ENCODE peak calls at places on chromosomes 6 and 20, in four cellular contexts. U, H, M and K are unnamed samples.

GRCh38 chr20:61385316-61385715 is 133.3 kb downstream of the CDH4 start:
- DNase-seq in H (no peak), M (no peak), U (no peak), K (no peak)

GRCh38 chr6:149909701-149910470 is 12.0 kb upstream of the RAET1E start:
- DNase-seq in M (no peak), U (no peak), H (no peak), K (no peak)

GRCh38 chr6:90729057-90729456 is 142.2 kb upstream of the MAP3K7 start:
- DNase-seq in U (no peak), M (no peak), H (no peak), K (no peak)

GRCh38 chr20:58854638-58855471 is 2.3 kb downstream of the GNAS start:
- DNase-seq in U (no peak), M (no peak), H (no peak), K (peak)

GRCh38 chr6:107717781-107718180 is 106.3 kb downstream of the SCML4 start:
- DNase-seq in U (no peak), M (no peak), H (no peak), K (no peak)

GRCh38 chr6:100472674-100473073 is 8.0 kb upstream of the SIM1 start:
- DNase-seq in U (no peak), M (no peak), H (no peak), K (no peak)

GRCh38 chr6:235763-236360 is 56.4 kb upstream of the DUSP22 start:
- DNase-seq in H (no peak), U (no peak), M (peak), K (no peak)

GRCh38 chr20:9203081-9203447 is 134.2 kb downstream of the PLCB4 start:
- DNase-seq in H (no peak), U (no peak), M (no peak), K (no peak)

GRCh38 chr20:2300420-2300819 is 4.6 kb downstream of the TGM3 start:
- DNase-seq in M (no peak), H (no peak), U (peak), K (no peak)

GRCh38 chr6:168192195-168192900 is 113.3 kb upstream of the FRMD1 start:
- DNase-seq in M (no peak), H (no peak), U (no peak), K (no peak)

GRCh38 chr6:14817068-14817467 is 428.8 kb upstream of the JARID2 start:
- DNase-seq in H (no peak), M (no peak), U (no peak), K (no peak)

GRCh38 chr20:9262653-9263194 is 193.8 kb downstream of the PLCB4 start:
- DNase-seq in H (no peak), U (no peak), M (no peak), K (no peak)

GRCh38 chr6:136201735-136202134 is 48.4 kb downstream of the MTFR2 start:
- DNase-seq in H (no peak), U (no peak), M (no peak), K (no peak)

GRCh38 chr6:170102038-170102437 is 188.8 kb downstream of the DLL1 start:
- DNase-seq in H (no peak), U (no peak), M (no peak), K (no peak)

GRCh38 chr6:78995346-78995745 is 82.7 kb downstream of the PHIP start:
- DNase-seq in U (no peak), M (no peak), H (no peak), K (no peak)

GRCh38 chr20:8790442-8791074 is 278.3 kb upstream of the PLCB4 start:
- DNase-seq in M (peak), H (peak), U (peak), K (peak)

GRCh38 chr6:15065603-15066002 is 180.3 kb upstream of the JARID2 start:
- DNase-seq in H (no peak), M (no peak), U (no peak), K (no peak)

GRCh38 chr6:106581468-106581867 is 47.8 kb downstream of the RTN4IP1 start:
- DNase-seq in H (no peak), U (no peak), M (no peak), K (no peak)

GRCh38 chr6:139149383-139149782 is 14.5 kb downstream of the HECA start:
- DNase-seq in M (no peak), U (no peak), H (no peak), K (no peak)

GRCh38 chr6:146032387-146032786 is 3.5 kb downstream of the GRM1 start:
- DNase-seq in U (no peak), H (no peak), M (no peak), K (no peak)

GRCh38 chr6:18216411-18216810 is 47.9 kb downstream of the DEK start:
- DNase-seq in H (no peak), M (no peak), U (no peak), K (no peak)

GRCh38 chr6:35590622-35591066 is 77.9 kb upstream of the TULP1 start:
- DNase-seq in M (no peak), U (no peak), H (no peak), K (no peak)

GRCh38 chr6:45923831-45924391 is 91.7 kb downstream of the CLIC5 start:
- DNase-seq in M (no peak), U (no peak), H (no peak), K (no peak)

GRCh38 chr20:39358052-39358451 is 395.9 kb downstream of the DHX35 start:
- DNase-seq in H (no peak), U (no peak), M (no peak), K (no peak)

GRCh38 chr6:4518506-4518905 is 257.7 kb upstream of the CDYL start:
- DNase-seq in H (no peak), M (no peak), U (no peak), K (no peak)

GRCh38 chr20:37947943-37948342 is 45.0 kb downstream of the VSTM2L start:
- DNase-seq in U (no peak), H (no peak), M (no peak), K (no peak)

GRCh38 chr20:6828794-6829423 is 61.4 kb downstream of the BMP2 start:
- DNase-seq in M (peak), H (peak), U (peak), K (peak)

GRCh38 chr20:56187791-56188190 is 60.7 kb upstream of the MC3R start:
- DNase-seq in H (no peak), U (no peak), M (peak), K (no peak)

GRCh38 chr6:116127771-116128493 is 2.0 kb upstream of the COL10A1 start:
- DNase-seq in M (peak), U (no peak), H (no peak), K (no peak)

GRCh38 chr20:44471481-44471882 is 4.2 kb upstream of the TTPAL start:
- DNase-seq in H (no peak), U (no peak), M (peak), K (no peak)

DNA sequence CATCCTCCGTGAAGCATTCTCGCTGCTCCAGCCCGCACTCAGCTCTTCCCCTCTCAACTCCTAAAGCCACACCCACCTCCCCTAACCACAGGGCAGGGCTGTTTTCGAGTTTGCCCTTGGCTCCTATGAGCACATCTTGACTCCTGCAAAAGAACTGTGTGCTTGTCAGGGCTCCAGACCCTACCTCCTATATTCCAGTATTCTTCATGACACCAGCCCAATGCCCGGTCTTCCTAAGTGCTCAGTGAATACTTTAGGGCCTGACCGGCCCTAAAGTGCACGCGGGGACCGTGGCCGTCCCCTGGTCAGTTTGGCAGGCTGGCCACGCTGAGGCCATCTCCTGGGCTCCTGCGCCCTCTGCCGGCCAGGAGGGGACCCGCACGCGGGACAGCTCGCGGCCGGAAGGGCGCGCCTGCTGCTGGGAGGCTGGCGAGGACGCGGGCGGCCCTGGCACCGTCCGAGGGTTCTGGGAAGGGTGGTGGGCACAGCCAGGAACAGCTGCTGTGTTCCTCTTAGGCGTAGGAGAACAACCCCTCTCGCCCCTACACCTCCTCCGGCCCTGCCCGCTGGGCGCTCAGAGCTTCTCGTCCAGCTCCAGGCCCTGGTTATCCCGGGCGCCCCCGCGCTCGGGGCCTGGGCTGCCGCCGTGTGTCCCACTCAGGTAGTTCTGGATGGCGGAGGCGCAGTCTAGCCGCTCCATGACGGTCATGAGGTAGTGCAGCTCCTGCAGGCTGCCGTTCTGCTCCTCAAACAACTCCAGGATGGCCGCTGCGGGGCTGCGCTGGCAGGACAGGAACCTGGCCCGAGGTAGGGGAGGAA is 11.0 kb downstream of the UNC5CL start:
- DNase-seq in U (peak), M (peak), H (peak), K (peak)
- TF ChIP-seq ELF4 in U (no peak), M (no peak), H (no peak), K (no peak)

DNA sequence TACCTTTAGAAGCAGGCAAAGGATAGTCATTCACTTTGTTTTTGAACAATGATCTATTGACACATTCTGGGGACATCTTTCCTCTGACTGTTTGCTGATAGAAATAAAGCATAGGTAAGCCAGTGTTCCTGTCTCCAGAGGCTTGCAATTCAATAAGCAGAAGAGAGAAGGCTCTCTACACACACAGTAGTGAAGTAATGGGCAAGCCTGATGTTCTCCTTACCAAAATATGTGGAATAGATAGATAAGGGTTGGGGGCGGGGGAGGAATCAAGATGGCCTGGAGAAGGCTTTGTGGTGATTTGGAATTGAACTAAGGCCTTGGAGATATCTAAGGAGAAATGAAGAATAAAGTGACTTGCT is 27.3 kb downstream of the PAQR8 start:
- DNase-seq in U (peak), M (peak), H (no peak), K (no peak)
- TF ChIP-seq ELF4 in U (no peak), M (no peak), H (no peak), K (no peak)

GRCh38 chr6:26059901-26060300 is 27.3 kb upstream of the HFE start:
- DNase-seq in U (no peak), H (no peak), M (no peak), K (no peak)

GRCh38 chr6:26067367-26067766 is 19.9 kb upstream of the HFE start:
- DNase-seq in M (no peak), H (no peak), U (no peak), K (no peak)

GRCh38 chr6:26065952-26066380 is 21.3 kb upstream of the HFE start:
- DNase-seq in H (peak), U (peak), M (peak), K (no peak)

GRCh38 chr6:26068036-26068435 is 19.2 kb upstream of the HFE start:
- DNase-seq in H (no peak), M (no peak), U (no peak), K (no peak)

GRCh38 chr6:26064619-26065257 is 22.5 kb upstream of the HFE start:
- DNase-seq in U (peak), M (peak), H (peak), K (peak)
- TF ChIP-seq ELF4 in U (no peak), M (no peak), H (no peak), K (no peak)

GRCh38 chr6:83633149-83633548 is 75.8 kb downstream of the SNAP91 start:
- DNase-seq in U (no peak), M (no peak), H (no peak), K (no peak)
- TF ChIP-seq ELF4 in U (no peak), M (no peak), H (no peak), K (no peak)